ENCODE peak calls at places on chromosomes 13 and 19, in seven cellular contexts. J is psoas muscle; T is pancreas; A is testis; E is ovary; K is tibial nerve; G is CD8-positive, alpha-beta memory T cell. X is an unnamed sample.

GRCh38 chr19:49592486-49593232 is 1.7 kb downstream of the PRR12 start:
- DNase-seq in J (no peak), T (no peak), A (no peak), E (no peak), K (no peak), G (no peak), X (no peak)

GRCh38 chr19:19866599-19867248 is 1.0 kb downstream of the ZNF253 start:
- DNase-seq in J (no peak), T (no peak), A (peak; percentile 20), E (peak; percentile 28), K (no peak), G (peak; percentile 22), X (peak; percentile 34)

GRCh38 chr13:46478641-46479040 is 74.3 kb upstream of the LRCH1 start:
- DNase-seq in J (no peak), T (no peak), A (no peak), E (no peak), K (no peak), G (no peak), X (no peak)

GRCh38 chr19:35248310-35249145 is at the start of gene LSR:
- DNase-seq in J (peak; percentile 47), T (peak; percentile 97), A (peak; percentile 93), E (peak; percentile 41), K (no peak), G (peak; percentile 56), X (peak; percentile 90)

GRCh38 chr13:94020833-94021232 is 458.6 kb downstream of the DCT start:
- DNase-seq in J (no peak), T (no peak), A (no peak), E (no peak), K (no peak), G (no peak), X (no peak)

GRCh38 chr13:102838982-102839381 is 6.8 kb upstream of the ERCC5 start:
- DNase-seq in J (no peak), T (no peak), A (no peak), E (no peak), K (no peak), G (no peak), X (no peak)

GRCh38 chr13:36814465-36814864 is 4.6 kb upstream of the RFXAP start:
- DNase-seq in J (no peak), T (no peak), A (no peak), E (no peak), K (no peak), G (no peak), X (no peak)

GRCh38 chr13:50179977-50180376 is 164.7 kb downstream of the KCNRG start:
- DNase-seq in J (no peak), T (no peak), A (no peak), E (no peak), K (no peak), G (no peak), X (no peak)

GRCh38 chr19:49064029-49064629 is 489 bp downstream of the NTF4 start:
- DNase-seq in J (no peak), T (peak; percentile 70), A (no peak), E (no peak), K (no peak), G (no peak), X (peak; percentile 45)

GRCh38 chr19:48921721-48922500 is 11.6 kb upstream of the DHDH start:
- DNase-seq in J (no peak), T (peak; percentile 65), A (no peak), E (no peak), K (no peak), G (no peak), X (no peak)

GRCh38 chr13:45179428-45179827 is 21.4 kb downstream of the KCTD4 start:
- DNase-seq in J (no peak), T (no peak), A (no peak), E (no peak), K (no peak), G (no peak), X (no peak)

GRCh38 chr13:30408319-30409101 is 13.8 kb upstream of the UBE2L5 start:
- DNase-seq in J (peak; percentile 97), T (peak; percentile 98), A (peak; percentile 94), E (peak; percentile 96), K (peak; percentile 93), G (peak; percentile 81), X (peak; percentile 95)

GRCh38 chr13:106497079-106497478 is 38.4 kb downstream of the EFNB2 start:
- DNase-seq in J (no peak), T (no peak), A (no peak), E (no peak), K (no peak), G (no peak), X (no peak)

GRCh38 chr13:42553098-42554046 is 20.6 kb upstream of the TNFSF11 start:
- DNase-seq in J (no peak), T (no peak), A (no peak), E (no peak), K (no peak), G (no peak), X (no peak)

GRCh38 chr13:94263038-94263437 is 216.4 kb downstream of the DCT start:
- DNase-seq in J (no peak), T (no peak), A (no peak), E (no peak), K (no peak), G (no peak), X (no peak)

GRCh38 chr13:48505597-48506091 is 27.2 kb downstream of the RCBTB2 start:
- DNase-seq in J (no peak), T (no peak), A (peak; percentile 55), E (no peak), K (no peak), G (peak; percentile 23), X (no peak)

GRCh38 chr19:47389150-47389556 is 30.2 kb downstream of the MEIS3 start:
- DNase-seq in J (no peak), T (no peak), A (no peak), E (no peak), K (no peak), G (no peak), X (peak; percentile 61)

GRCh38 chr19:24074720-24075119 is 12.3 kb upstream of the ZNF254 start:
- DNase-seq in J (no peak), T (no peak), A (no peak), E (no peak), K (no peak), G (no peak), X (no peak)

DNA sequence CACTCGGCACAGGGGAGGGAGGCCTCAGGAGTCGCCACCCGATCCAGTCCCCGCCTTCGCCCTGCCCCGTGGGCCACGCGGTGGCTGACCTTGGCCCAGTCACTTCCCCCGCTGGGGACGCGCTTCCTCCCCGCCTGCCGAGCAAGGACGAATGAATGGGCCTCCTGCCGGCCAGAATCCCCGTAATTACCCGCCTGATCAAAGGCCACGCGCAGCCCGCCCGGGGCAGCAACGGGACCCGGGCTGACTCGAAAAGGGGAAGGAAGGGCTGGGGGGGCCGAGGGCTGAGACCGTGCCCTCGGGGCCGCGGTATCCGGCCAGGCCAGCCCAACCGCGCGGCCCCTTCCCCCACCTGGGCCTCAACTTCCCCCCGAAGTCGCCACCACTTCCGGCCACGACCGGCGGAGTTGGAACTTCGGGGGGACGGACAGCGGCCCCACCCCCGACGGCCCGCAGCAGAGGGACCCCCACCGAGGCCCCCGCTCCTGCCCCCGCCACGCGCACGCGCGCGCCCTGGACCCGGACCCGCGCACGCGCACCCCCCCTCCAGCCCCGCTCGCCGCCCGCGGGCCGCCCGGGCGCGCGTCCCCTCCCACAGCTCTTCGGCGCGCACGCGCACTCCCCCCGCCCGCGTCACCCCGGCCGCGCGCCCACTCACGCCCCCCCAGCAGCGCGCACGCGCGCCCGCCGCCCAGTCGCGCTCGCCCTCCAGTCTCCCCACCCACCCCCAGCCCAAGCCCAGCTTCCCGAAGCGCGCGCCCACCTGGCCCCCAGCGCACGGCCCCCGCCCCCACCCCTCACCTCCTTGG is 520 bp downstream of the ZNF787 start:
- DNase-seq in J (peak; percentile 86), T (peak; percentile 96), A (peak; percentile 91), E (peak; percentile 80), K (peak; percentile 28), G (peak; percentile 76), X (peak; percentile 84)
- H3K4me1 ChIP-seq in J (peaks cover 37% of the 10 kb centered on the region), T (peaks cover 32% of the 10 kb centered on the region), A (peaks cover 38% of the 10 kb centered on the region), E (peaks cover 13% of the 10 kb centered on the region), K (no peaks in the 10 kb centered on the region), G (peaks cover 32% of the 10 kb centered on the region), X (peaks cover 25% of the 10 kb centered on the region)

DNA sequence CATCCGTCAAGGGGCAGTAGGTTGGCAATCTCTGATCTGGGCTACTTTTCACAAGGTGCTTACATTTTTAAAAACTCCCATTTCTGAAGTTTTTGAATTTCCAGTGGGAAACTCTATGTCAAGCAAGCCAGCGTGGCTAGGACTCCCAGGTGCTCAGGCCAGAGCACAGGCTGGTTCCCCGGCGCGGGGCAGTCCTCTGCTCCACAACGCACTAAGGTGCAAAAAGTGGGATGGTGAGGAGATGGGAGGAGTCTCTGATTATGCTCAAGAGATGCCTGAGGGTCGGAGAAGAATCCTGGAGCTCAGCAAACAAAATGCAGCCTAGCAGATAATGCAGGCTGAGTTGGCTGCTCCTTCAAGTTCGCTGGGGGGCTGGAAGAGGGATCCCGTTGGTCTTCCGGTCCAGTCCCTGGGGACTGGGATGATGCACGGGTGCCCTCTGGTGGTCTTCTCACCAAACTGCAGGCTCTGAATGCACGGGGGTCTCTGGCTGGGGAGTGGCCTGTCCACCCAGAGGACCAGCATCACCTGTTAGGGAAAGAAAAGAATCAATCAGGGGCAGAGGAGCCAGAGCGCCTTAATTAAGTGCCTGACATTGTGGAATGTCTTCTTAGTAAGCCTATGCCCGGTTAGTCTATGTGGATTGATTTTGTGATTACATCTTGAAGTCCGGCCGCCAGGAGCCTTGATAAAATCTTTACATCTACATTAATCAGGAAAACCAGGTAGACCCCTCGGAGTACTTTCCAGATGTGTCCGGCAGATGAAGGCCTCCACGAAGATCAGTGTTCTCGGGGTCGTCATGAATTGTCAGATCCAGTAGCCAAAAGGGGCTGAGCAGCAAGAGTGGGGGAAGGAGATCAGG is 244.4 kb upstream of the MAB21L1 start:
- DNase-seq in J (peak; percentile 39), T (no peak), A (peak; percentile 65), E (peak; percentile 70), K (no peak), G (no peak), X (peak; percentile 51)
- H3K4me3 ChIP-seq in J (peak overlapping the region; percentile 34), T (no peak overlapping the region), A (no peak overlapping the region), E (peak overlapping the region; percentile 13), K (no peak overlapping the region), G (no peak overlapping the region), X (no peak overlapping the region)

DNA sequence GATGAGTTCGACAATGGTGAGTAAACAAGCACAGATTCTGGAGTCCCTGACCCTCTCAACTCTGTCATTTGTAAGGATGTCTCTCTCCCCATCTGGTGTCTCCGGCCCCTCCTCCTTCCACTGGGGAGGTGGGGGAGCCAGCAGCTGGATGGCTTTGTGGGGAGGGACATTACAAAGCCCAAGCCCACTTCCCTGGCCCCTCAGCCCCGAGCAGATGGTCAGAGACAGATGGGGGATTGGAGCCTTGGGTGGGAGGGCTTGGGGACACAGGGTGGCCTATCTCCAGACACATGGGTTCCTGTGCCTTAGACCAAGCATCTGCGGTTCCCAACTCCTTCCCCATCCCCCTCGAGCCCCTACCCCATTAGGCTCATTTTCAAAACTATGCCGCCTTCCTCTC is 2.5 kb downstream of the TIMM50 start:
- DNase-seq in J (no peak), T (no peak), A (no peak), E (no peak), K (no peak), G (no peak), X (no peak)
- H3K4me1 ChIP-seq in J (peaks cover 10% of the 10 kb centered on the region), T (peaks cover 8% of the 10 kb centered on the region), A (peaks cover 7% of the 10 kb centered on the region), E (peaks cover 7% of the 10 kb centered on the region), K (no peaks in the 10 kb centered on the region), G (peaks cover 18% of the 10 kb centered on the region), X (peaks cover 5% of the 10 kb centered on the region)

DNA sequence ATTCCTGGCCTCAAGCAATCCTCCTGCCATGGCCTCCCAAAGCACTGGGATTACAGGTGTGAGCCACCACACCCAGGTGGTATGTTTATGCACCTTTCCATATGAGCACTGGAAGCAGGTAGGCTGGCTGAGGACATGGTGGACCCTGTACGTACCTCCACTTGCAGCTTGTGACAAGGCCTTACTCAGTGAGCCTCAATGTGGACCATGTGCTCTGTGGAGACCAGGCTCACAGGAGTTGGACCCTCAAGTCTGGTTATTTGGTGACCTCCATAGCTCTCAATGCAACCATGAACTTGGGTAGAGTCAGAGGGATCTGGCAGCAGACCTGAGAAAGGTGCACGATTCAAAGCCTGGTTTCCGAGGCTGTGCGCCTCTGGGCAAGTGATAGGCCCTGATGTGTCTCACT is 5.5 kb downstream of the ACP4 start:
- DNase-seq in J (no peak), T (no peak), A (no peak), E (no peak), K (no peak), G (no peak), X (no peak)
- H3K4me3 ChIP-seq in J (no peak overlapping the region), T (no peak overlapping the region), A (no peak overlapping the region), E (no peak overlapping the region), K (no peak overlapping the region), G (no peak overlapping the region), X (no peak overlapping the region)

X was measured in lung.